ENCODE peak calls at places on chromosomes 6 and 20, in six cellular contexts. One of them, this sample, is unnamed.

GRCh38 chr6:27129095-27129815 is 118.2 kb upstream of the PRSS16 start:
- DNase-seq in choroid plexus epithelial cell: no peak
- DNase-seq in heart right ventricle: no peak
- DNase-seq in foreskin fibroblast: no peak
- DNase-seq in uterus: no peak
- DNase-seq in IMR-90: peak; percentile 38
- DNase-seq in this sample: no peak

GRCh38 chr20:4998160-4998651 is 3.1 kb downstream of the SLC23A2 start:
- DNase-seq in heart right ventricle: no peak
- DNase-seq in foreskin fibroblast: no peak
- DNase-seq in choroid plexus epithelial cell: no peak
- DNase-seq in uterus: no peak
- DNase-seq in IMR-90: no peak
- DNase-seq in this sample: peak; percentile 18

GRCh38 chr6:106117579-106117978 is 31.4 kb downstream of the PRDM1 start:
- DNase-seq in foreskin fibroblast: no peak
- DNase-seq in IMR-90: no peak
- DNase-seq in heart right ventricle: no peak
- DNase-seq in uterus: no peak
- DNase-seq in choroid plexus epithelial cell: no peak
- DNase-seq in this sample: no peak

GRCh38 chr6:147508073-147508870 is at the start of gene SAMD5:
- DNase-seq in foreskin fibroblast: peak; percentile 90
- DNase-seq in choroid plexus epithelial cell: peak; percentile 69
- DNase-seq in heart right ventricle: peak; percentile 31
- DNase-seq in IMR-90: peak; percentile 68
- DNase-seq in uterus: peak; percentile 31
- DNase-seq in this sample: peak; percentile 83

GRCh38 chr6:149060985-149061760 is 256.3 kb upstream of the TAB2 start:
- DNase-seq in choroid plexus epithelial cell: peak; percentile 95
- DNase-seq in IMR-90: peak; percentile 70
- DNase-seq in heart right ventricle: peak; percentile 41
- DNase-seq in uterus: no peak
- DNase-seq in foreskin fibroblast: peak; percentile 48
- DNase-seq in this sample: no peak

GRCh38 chr6:134589512-134589911 is 271.6 kb upstream of the SGK1 start:
- DNase-seq in foreskin fibroblast: peak; percentile 98
- DNase-seq in heart right ventricle: no peak
- DNase-seq in uterus: no peak
- DNase-seq in IMR-90: peak; percentile 100
- DNase-seq in choroid plexus epithelial cell: peak; percentile 97
- DNase-seq in this sample: no peak

GRCh38 chr6:137958809-137959565 is 91.9 kb downstream of the TNFAIP3 start:
- DNase-seq in uterus: no peak
- DNase-seq in heart right ventricle: no peak
- DNase-seq in IMR-90: no peak
- DNase-seq in foreskin fibroblast: peak; percentile 46
- DNase-seq in choroid plexus epithelial cell: peak; percentile 21
- DNase-seq in this sample: no peak

GRCh38 chr6:125041740-125042459 is 79.7 kb downstream of the RNF217 start:
- DNase-seq in heart right ventricle: no peak
- DNase-seq in uterus: no peak
- DNase-seq in choroid plexus epithelial cell: no peak
- DNase-seq in IMR-90: peak; percentile 83
- DNase-seq in foreskin fibroblast: peak; percentile 70
- DNase-seq in this sample: no peak

GRCh38 chr20:38426006-38426405 is 9.1 kb downstream of the SNHG17 start:
- DNase-seq in IMR-90: peak; percentile 95
- DNase-seq in choroid plexus epithelial cell: peak; percentile 93
- DNase-seq in heart right ventricle: no peak
- DNase-seq in foreskin fibroblast: peak; percentile 93
- DNase-seq in uterus: no peak
- DNase-seq in this sample: no peak

GRCh38 chr20:16617056-16617455 is 43.8 kb upstream of the KIF16B start:
- DNase-seq in foreskin fibroblast: no peak
- DNase-seq in uterus: no peak
- DNase-seq in IMR-90: no peak
- DNase-seq in heart right ventricle: no peak
- DNase-seq in choroid plexus epithelial cell: peak; percentile 10
- DNase-seq in this sample: no peak

GRCh38 chr20:58650776-58651547 is at the start of gene STX16:
- DNase-seq in choroid plexus epithelial cell: peak; percentile 96
- DNase-seq in IMR-90: peak; percentile 91
- DNase-seq in foreskin fibroblast: peak; percentile 98
- DNase-seq in uterus: peak; percentile 83
- DNase-seq in heart right ventricle: peak; percentile 89
- DNase-seq in this sample: peak; percentile 97

GRCh38 chr20:62668441-62669027 is 26.2 kb downstream of the SLCO4A1 start:
- DNase-seq in uterus: peak; percentile 64
- DNase-seq in heart right ventricle: peak; percentile 82
- DNase-seq in IMR-90: peak; percentile 74
- DNase-seq in foreskin fibroblast: peak; percentile 89
- DNase-seq in choroid plexus epithelial cell: peak; percentile 78
- DNase-seq in this sample: peak; percentile 90

GRCh38 chr6:130625825-130626500 is 201.2 kb upstream of the SMLR1 start:
- DNase-seq in foreskin fibroblast: peak; percentile 85
- DNase-seq in heart right ventricle: no peak
- DNase-seq in IMR-90: peak; percentile 44
- DNase-seq in choroid plexus epithelial cell: peak; percentile 57
- DNase-seq in uterus: no peak
- DNase-seq in this sample: no peak

GRCh38 chr6:7787137-7787575 is 61.3 kb downstream of the BMP6 start:
- DNase-seq in foreskin fibroblast: peak; percentile 62
- DNase-seq in IMR-90: peak; percentile 74
- DNase-seq in choroid plexus epithelial cell: peak; percentile 87
- DNase-seq in uterus: peak; percentile 71
- DNase-seq in heart right ventricle: peak; percentile 17
- DNase-seq in this sample: no peak

GRCh38 chr6:136961848-136962247 is 39.7 kb downstream of the SLC35D3 start:
- DNase-seq in foreskin fibroblast: no peak
- DNase-seq in uterus: no peak
- DNase-seq in choroid plexus epithelial cell: no peak
- DNase-seq in heart right ventricle: no peak
- DNase-seq in IMR-90: no peak
- DNase-seq in this sample: no peak

GRCh38 chr6:150940951-150941350 is 75.4 kb downstream of the MTHFD1L start:
- DNase-seq in choroid plexus epithelial cell: peak; percentile 61
- DNase-seq in uterus: no peak
- DNase-seq in IMR-90: peak; percentile 54
- DNase-seq in foreskin fibroblast: peak; percentile 79
- DNase-seq in heart right ventricle: no peak
- DNase-seq in this sample: no peak

GRCh38 chr6:1624848-1625341 is 15.2 kb downstream of the FOXC1 start:
- DNase-seq in uterus: no peak
- DNase-seq in IMR-90: peak; percentile 62
- DNase-seq in foreskin fibroblast: peak; percentile 71
- DNase-seq in choroid plexus epithelial cell: no peak
- DNase-seq in heart right ventricle: no peak
- DNase-seq in this sample: no peak

GRCh38 chr6:82484001-82484400 is 120.4 kb downstream of the TPBG start:
- DNase-seq in choroid plexus epithelial cell: no peak
- DNase-seq in IMR-90: no peak
- DNase-seq in heart right ventricle: no peak
- DNase-seq in foreskin fibroblast: no peak
- DNase-seq in uterus: no peak
- DNase-seq in this sample: no peak

GRCh38 chr6:40931927-40932326 is 107.1 kb downstream of the UNC5CL start:
- DNase-seq in foreskin fibroblast: peak; percentile 63
- DNase-seq in IMR-90: peak; percentile 78
- DNase-seq in choroid plexus epithelial cell: no peak
- DNase-seq in heart right ventricle: no peak
- DNase-seq in uterus: no peak
- DNase-seq in this sample: no peak

GRCh38 chr20:21396921-21397340 is 395 bp downstream of the NKX2-4 start:
- DNase-seq in choroid plexus epithelial cell: no peak
- DNase-seq in heart right ventricle: no peak
- DNase-seq in uterus: no peak
- DNase-seq in foreskin fibroblast: no peak
- DNase-seq in IMR-90: no peak
- DNase-seq in this sample: no peak

GRCh38 chr20:33859157-33859695 is 48.1 kb downstream of the CHMP4B start:
- DNase-seq in heart right ventricle: no peak
- DNase-seq in choroid plexus epithelial cell: peak; percentile 63
- DNase-seq in foreskin fibroblast: peak; percentile 55
- DNase-seq in IMR-90: no peak
- DNase-seq in uterus: peak; percentile 27
- DNase-seq in this sample: peak; percentile 65

GRCh38 chr20:46752639-46753235 is 43.3 kb downstream of the SLC2A10 start:
- DNase-seq in choroid plexus epithelial cell: peak; percentile 78
- DNase-seq in foreskin fibroblast: peak; percentile 78
- DNase-seq in uterus: peak; percentile 47
- DNase-seq in heart right ventricle: peak; percentile 33
- DNase-seq in IMR-90: peak; percentile 62
- DNase-seq in this sample: peak; percentile 81

GRCh38 chr6:149065658-149066556 is 251.6 kb upstream of the TAB2 start:
- DNase-seq in IMR-90: no peak
- DNase-seq in uterus: no peak
- DNase-seq in heart right ventricle: peak; percentile 28
- DNase-seq in foreskin fibroblast: no peak
- DNase-seq in choroid plexus epithelial cell: peak; percentile 28
- DNase-seq in this sample: no peak

GRCh38 chr6:29825848-29826247 is 1.8 kb upstream of the HLA-G start:
- DNase-seq in heart right ventricle: no peak
- DNase-seq in choroid plexus epithelial cell: no peak
- DNase-seq in foreskin fibroblast: no peak
- DNase-seq in IMR-90: no peak
- DNase-seq in uterus: no peak
- DNase-seq in this sample: no peak

GRCh38 chr6:29829766-29830165 is 2.1 kb downstream of the HLA-G start:
- DNase-seq in IMR-90: no peak
- DNase-seq in foreskin fibroblast: no peak
- DNase-seq in uterus: no peak
- DNase-seq in choroid plexus epithelial cell: no peak
- DNase-seq in heart right ventricle: no peak
- DNase-seq in this sample: no peak

GRCh38 chr6:29826271-29826670 is 1.4 kb upstream of the HLA-G start:
- DNase-seq in uterus: no peak
- DNase-seq in foreskin fibroblast: no peak
- DNase-seq in heart right ventricle: no peak
- DNase-seq in choroid plexus epithelial cell: no peak
- DNase-seq in IMR-90: no peak
- DNase-seq in this sample: no peak

GRCh38 chr6:29828471-29828797 is 809 bp downstream of the HLA-G start:
- DNase-seq in heart right ventricle: no peak
- DNase-seq in uterus: no peak
- DNase-seq in choroid plexus epithelial cell: no peak
- DNase-seq in IMR-90: no peak
- DNase-seq in foreskin fibroblast: no peak
- DNase-seq in this sample: no peak

GRCh38 chr6:29827579-29828470 is at the start of gene HLA-G:
- DNase-seq in heart right ventricle: no peak
- DNase-seq in IMR-90: no peak
- DNase-seq in uterus: no peak
- DNase-seq in choroid plexus epithelial cell: no peak
- DNase-seq in foreskin fibroblast: no peak
- DNase-seq in this sample: no peak
- H3K4me3 ChIP-seq in heart right ventricle: peak within 1 kb of the TSS; percentile 31
- H3K4me3 ChIP-seq in IMR-90: no peak within 1 kb of the TSS
- H3K4me3 ChIP-seq in uterus: no peak within 1 kb of the TSS
- H3K4me3 ChIP-seq in choroid plexus epithelial cell: no peak within 1 kb of the TSS
- H3K4me3 ChIP-seq in foreskin fibroblast: no peak within 1 kb of the TSS
- H3K4me3 ChIP-seq in this sample: no peak within 1 kb of the TSS

GRCh38 chr20:13222319-13222716 is 1.2 kb downstream of the ISM1 start:
- DNase-seq in choroid plexus epithelial cell: no peak
- DNase-seq in IMR-90: no peak
- DNase-seq in heart right ventricle: no peak
- DNase-seq in uterus: no peak
- DNase-seq in foreskin fibroblast: no peak
- DNase-seq in this sample: no peak

GRCh38 chr20:13220857-13221297 is at the start of gene ISM1:
- DNase-seq in uterus: no peak
- DNase-seq in foreskin fibroblast: peak; percentile 56
- DNase-seq in IMR-90: no peak
- DNase-seq in choroid plexus epithelial cell: no peak
- DNase-seq in heart right ventricle: no peak
- DNase-seq in this sample: peak; percentile 47

GRCh38 chr20:13220194-13220856 is 749 bp upstream of the ISM1 start:
- DNase-seq in heart right ventricle: peak; percentile 53
- DNase-seq in uterus: peak; percentile 28
- DNase-seq in IMR-90: peak; percentile 3
- DNase-seq in choroid plexus epithelial cell: peak; percentile 20
- DNase-seq in foreskin fibroblast: peak; percentile 82
- DNase-seq in this sample: peak; percentile 70

GRCh38 chr20:13221313-13221672 is 219 bp downstream of the ISM1 start:
- DNase-seq in foreskin fibroblast: no peak
- DNase-seq in choroid plexus epithelial cell: no peak
- DNase-seq in heart right ventricle: no peak
- DNase-seq in uterus: no peak
- DNase-seq in IMR-90: no peak
- DNase-seq in this sample: no peak

GRCh38 chr20:13221673-13222318 is 722 bp downstream of the ISM1 start:
- DNase-seq in heart right ventricle: no peak
- DNase-seq in uterus: no peak
- DNase-seq in choroid plexus epithelial cell: peak; percentile 65
- DNase-seq in foreskin fibroblast: peak; percentile 92
- DNase-seq in IMR-90: peak; percentile 43
- DNase-seq in this sample: peak; percentile 65
- TF ChIP-seq CTCF in heart right ventricle: no peak
- TF ChIP-seq CTCF in uterus: no peak
- TF ChIP-seq CTCF in choroid plexus epithelial cell: no peak
- TF ChIP-seq CTCF in foreskin fibroblast: no peak
- TF ChIP-seq CTCF in IMR-90: no peak
- TF ChIP-seq CTCF in this sample: no peak

GRCh38 chr6:3630258-3630828 is 121.2 kb downstream of the PXDC1 start:
- DNase-seq in choroid plexus epithelial cell: no peak
- DNase-seq in IMR-90: no peak
- DNase-seq in heart right ventricle: no peak
- DNase-seq in uterus: no peak
- DNase-seq in foreskin fibroblast: no peak
- DNase-seq in this sample: no peak

GRCh38 chr6:3625980-3626533 is 125.5 kb downstream of the PXDC1 start:
- DNase-seq in heart right ventricle: no peak
- DNase-seq in IMR-90: no peak
- DNase-seq in foreskin fibroblast: no peak
- DNase-seq in choroid plexus epithelial cell: no peak
- DNase-seq in uterus: no peak
- DNase-seq in this sample: no peak

GRCh38 chr6:3625161-3625979 is 126.1 kb downstream of the PXDC1 start:
- DNase-seq in foreskin fibroblast: no peak
- DNase-seq in uterus: no peak
- DNase-seq in IMR-90: no peak
- DNase-seq in heart right ventricle: no peak
- DNase-seq in choroid plexus epithelial cell: no peak
- DNase-seq in this sample: no peak

GRCh38 chr6:3627501-3627900 is 124.0 kb downstream of the PXDC1 start:
- DNase-seq in foreskin fibroblast: no peak
- DNase-seq in IMR-90: no peak
- DNase-seq in uterus: no peak
- DNase-seq in heart right ventricle: no peak
- DNase-seq in choroid plexus epithelial cell: no peak
- DNase-seq in this sample: no peak

GRCh38 chr6:3628143-3628840 is 123.2 kb downstream of the PXDC1 start:
- DNase-seq in uterus: no peak
- DNase-seq in foreskin fibroblast: no peak
- DNase-seq in IMR-90: no peak
- DNase-seq in heart right ventricle: no peak
- DNase-seq in choroid plexus epithelial cell: no peak
- DNase-seq in this sample: no peak
- H3K4me3 ChIP-seq in uterus: no peak overlapping the region
- H3K4me3 ChIP-seq in foreskin fibroblast: no peak overlapping the region
- H3K4me3 ChIP-seq in IMR-90: no peak overlapping the region
- H3K4me3 ChIP-seq in heart right ventricle: no peak overlapping the region
- H3K4me3 ChIP-seq in choroid plexus epithelial cell: no peak overlapping the region
- H3K4me3 ChIP-seq in this sample: no peak overlapping the region

GRCh38 chr6:30705620-30706019 is 11.5 kb downstream of the MDC1 start:
- DNase-seq in uterus: no peak
- DNase-seq in choroid plexus epithelial cell: no peak
- DNase-seq in IMR-90: no peak
- DNase-seq in heart right ventricle: peak; percentile 33
- DNase-seq in foreskin fibroblast: no peak
- DNase-seq in this sample: no peak
- TF ChIP-seq CTCF in uterus: no peak
- TF ChIP-seq CTCF in choroid plexus epithelial cell: no peak
- TF ChIP-seq CTCF in IMR-90: no peak
- TF ChIP-seq CTCF in heart right ventricle: no peak
- TF ChIP-seq CTCF in foreskin fibroblast: no peak
- TF ChIP-seq CTCF in this sample: no peak